ENCODE peak calls at places on chromosomes 3 and 15, in nine cellular contexts. O is GDM1; W is neural progenitor cell; U is iris pigment epithelial cell; G is cerebellar cortex; H is stimulated activated CD4-positive, alpha-beta T cell treated with anti-CD3 and anti-CD28 coated beads, Interleukin-12 subunit alpha, Interleukin-12 subunit beta, amount 100 ng/mL, for 24 hours; J is lung; E is M059J; P is NCI-H1092 treated with DMSO at 0.1 percent for 48 hours. B is an unnamed sample.

GRCh38 chr15:78061963-78062427 is 15.5 kb downstream of the TBC1D2B start:
- DNase-seq in O (no peak), W (no peak), U (peak), G (no peak), H (no peak), J (no peak), E (peak), P (peak), B (peak)

GRCh38 chr3:64489361-64490044 is 198.3 kb downstream of the ADAMTS9 start:
- DNase-seq in O (no peak), W (peak), U (no peak), G (peak), H (no peak), J (peak), E (peak), P (peak), B (peak)

GRCh38 chr3:48426401-48426909 is 3.4 kb downstream of the PLXNB1 start:
- DNase-seq in O (no peak), W (no peak), U (no peak), G (peak), H (no peak), J (no peak), E (no peak), P (no peak), B (no peak)

GRCh38 chr3:194138732-194139084 is 2.8 kb downstream of the HES1 start:
- DNase-seq in O (no peak), W (peak), U (peak), G (no peak), H (no peak), J (no peak), E (no peak), P (no peak), B (no peak)

GRCh38 chr3:7211740-7212139 is 350.8 kb downstream of the GRM7 start:
- DNase-seq in O (no peak), W (no peak), U (no peak), G (no peak), H (no peak), J (no peak), E (no peak), P (no peak), B (no peak)

GRCh38 chr3:20916966-20917606 is 731.1 kb upstream of the SGO1 start:
- DNase-seq in O (no peak), W (no peak), U (no peak), G (peak), H (no peak), J (no peak), E (no peak), P (no peak), B (no peak)

GRCh38 chr15:32715276-32715675 is 2.5 kb upstream of the GREM1 start:
- DNase-seq in O (no peak), W (no peak), U (no peak), G (no peak), H (no peak), J (no peak), E (peak), P (no peak), B (no peak)

GRCh38 chr15:45631831-45632230 is 3.0 kb upstream of the SQOR start:
- DNase-seq in O (no peak), W (no peak), U (peak), G (no peak), H (no peak), J (no peak), E (peak), P (no peak), B (no peak)

GRCh38 chr15:48603123-48603500 is 42.4 kb downstream of the FBN1 start:
- DNase-seq in O (no peak), W (no peak), U (peak), G (no peak), H (no peak), J (no peak), E (peak), P (no peak), B (no peak)

GRCh38 chr3:58637509-58637908 is 29.1 kb downstream of the FAM3D start:
- DNase-seq in O (no peak), W (peak), U (no peak), G (no peak), H (no peak), J (no peak), E (no peak), P (no peak), B (no peak)

GRCh38 chr3:64639022-64639421 is 48.8 kb downstream of the ADAMTS9 start:
- DNase-seq in O (no peak), W (peak), U (no peak), G (no peak), H (no peak), J (no peak), E (no peak), P (peak), B (no peak)

GRCh38 chr3:44981751-44982150 is 5.7 kb downstream of the EXOSC7 start:
- DNase-seq in O (no peak), W (no peak), U (no peak), G (no peak), H (no peak), J (no peak), E (no peak), P (no peak), B (no peak)

GRCh38 chr3:71580636-71581215 is 2.8 kb downstream of the FOXP1 start:
- DNase-seq in O (no peak), W (peak), U (peak), G (no peak), H (no peak), J (peak), E (peak), P (no peak), B (peak)

GRCh38 chr3:185059766-185060165 is 93.1 kb downstream of the C3orf70 start:
- DNase-seq in O (peak), W (no peak), U (no peak), G (no peak), H (no peak), J (no peak), E (no peak), P (no peak), B (no peak)

GRCh38 chr3:138559134-138559533 is 34.9 kb downstream of the CEP70 start:
- DNase-seq in O (no peak), W (no peak), U (no peak), G (no peak), H (no peak), J (no peak), E (no peak), P (no peak), B (no peak)

GRCh38 chr3:49668414-49668797 is 5.7 kb upstream of the APEH start:
- DNase-seq in O (no peak), W (no peak), U (no peak), G (no peak), H (no peak), J (no peak), E (peak), P (no peak), B (no peak)

GRCh38 chr15:63506537-63507035 is 2.2 kb downstream of the USP3 start:
- DNase-seq in O (no peak), W (no peak), U (peak), G (peak), H (no peak), J (no peak), E (peak), P (no peak), B (no peak)

GRCh38 chr3:172315401-172316091 is 132.7 kb downstream of the GHSR start:
- DNase-seq in O (no peak), W (no peak), U (peak), G (no peak), H (no peak), J (peak), E (peak), P (no peak), B (no peak)

GRCh38 chr3:3127432-3128010 is 781 bp downstream of the TRNT1 start:
- DNase-seq in O (no peak), W (peak), U (peak), G (no peak), H (no peak), J (no peak), E (no peak), P (peak), B (no peak)

GRCh38 chr3:98038241-98038640 is 3.1 kb upstream of the GABRR3 start:
- DNase-seq in O (no peak), W (no peak), U (peak), G (no peak), H (no peak), J (no peak), E (peak), P (no peak), B (no peak)

GRCh38 chr15:74399511-74400312 is 32.3 kb upstream of the CYP11A1 start:
- DNase-seq in O (peak), W (no peak), U (peak), G (no peak), H (no peak), J (no peak), E (peak), P (no peak), B (no peak)

GRCh38 chr3:151430821-151431484 is 29.9 kb downstream of the IGSF10 start:
- DNase-seq in O (no peak), W (no peak), U (peak), G (no peak), H (no peak), J (no peak), E (no peak), P (no peak), B (no peak)

GRCh38 chr15:75620776-75621536 is 4.6 kb downstream of the SNUPN start:
- DNase-seq in O (no peak), W (no peak), U (peak), G (peak), H (no peak), J (peak), E (peak), P (no peak), B (peak)